ENCODE peak calls at places on chromosomes 12 and 14, in seven cellular contexts. H, E, Q, S, M, T and N are unnamed samples.
A peak's percentile ranks its signal among the peaks of the same experiment; 100 is the strongest.

GRCh38 chr12:124543052-124543590 is 24.3 kb downstream of the NCOR2 start:
- DNase-seq in H (no peak), E (no peak), Q (no peak), S (no peak), M (no peak), T (peak; percentile 59), N (no peak)

GRCh38 chr12:56565510-56566101 is 44.0 kb downstream of the RBMS2 start:
- DNase-seq in H (peak; percentile 66), E (peak; percentile 26), Q (peak; percentile 47), S (peak; percentile 64), M (peak; percentile 25), T (peak; percentile 88), N (peak; percentile 22)

GRCh38 chr12:122420471-122421262 is 1.8 kb downstream of the CLIP1 start:
- DNase-seq in H (no peak), E (no peak), Q (no peak), S (no peak), M (no peak), T (no peak), N (no peak)

GRCh38 chr12:117936722-117937484 is 31.9 kb downstream of the KSR2 start:
- DNase-seq in H (no peak), E (no peak), Q (no peak), S (no peak), M (no peak), T (no peak), N (no peak)

GRCh38 chr12:81209001-81209400 is 131.1 kb downstream of the ACSS3 start:
- DNase-seq in H (no peak), E (no peak), Q (no peak), S (no peak), M (peak; percentile 24), T (peak; percentile 49), N (no peak)

GRCh38 chr12:72094490-72094889 is 155.8 kb downstream of the TPH2 start:
- DNase-seq in H (no peak), E (no peak), Q (no peak), S (no peak), M (no peak), T (no peak), N (no peak)

GRCh38 chr14:55052259-55052930 is 948 bp downstream of the MAPK1IP1L start:
- DNase-seq in H (no peak), E (no peak), Q (no peak), S (no peak), M (peak; percentile 40), T (peak; percentile 47), N (no peak)

GRCh38 chr12:81627336-81628189 is 131.6 kb downstream of the PPFIA2 start:
- DNase-seq in H (peak; percentile 0), E (no peak), Q (no peak), S (peak; percentile 12), M (peak; percentile 38), T (peak; percentile 79), N (no peak)

GRCh38 chr12:127677537-127678131 is 589.3 kb upstream of the TMEM132C start:
- DNase-seq in H (peak; percentile 38), E (peak; percentile 49), Q (peak; percentile 78), S (peak; percentile 69), M (peak; percentile 70), T (peak; percentile 95), N (peak; percentile 60)

GRCh38 chr12:89573081-89573810 is 47.4 kb upstream of the POC1B start:
- DNase-seq in H (no peak), E (no peak), Q (no peak), S (no peak), M (peak; percentile 9), T (no peak), N (no peak)

GRCh38 chr12:7197846-7198245 is 8.4 kb downstream of the PEX5 start:
- DNase-seq in H (no peak), E (no peak), Q (no peak), S (no peak), M (no peak), T (no peak), N (no peak)

GRCh38 chr12:95481072-95481471 is 7.1 kb downstream of the METAP2 start:
- DNase-seq in H (no peak), E (no peak), Q (no peak), S (no peak), M (no peak), T (no peak), N (no peak)
- TF ChIP-seq CTCF in H (no peak), E (no peak), Q (no peak), S (no peak), M (no peak), T (peak; percentile 26), N (no peak)

GRCh38 chr12:31323466-31324115 is 2.4 kb downstream of the SINHCAF start:
- DNase-seq in H (no peak), E (no peak), Q (peak; percentile 29), S (peak; percentile 64), M (no peak), T (peak; percentile 22), N (no peak)

GRCh38 chr12:31322651-31323248 is 3.2 kb downstream of the SINHCAF start:
- DNase-seq in H (no peak), E (no peak), Q (no peak), S (peak; percentile 53), M (peak; percentile 71), T (peak; percentile 56), N (no peak)

GRCh38 chr12:31324845-31325523 is 966 bp downstream of the SINHCAF start:
- DNase-seq in H (no peak), E (no peak), Q (peak; percentile 31), S (peak; percentile 66), M (peak; percentile 36), T (peak; percentile 60), N (no peak)

GRCh38 chr12:31325524-31325875 is 450 bp downstream of the SINHCAF start:
- DNase-seq in H (no peak), E (peak; percentile 15), Q (no peak), S (no peak), M (no peak), T (no peak), N (no peak)

GRCh38 chr12:31324116-31324844 is 1.7 kb downstream of the SINHCAF start:
- DNase-seq in H (peak; percentile 38), E (peak; percentile 31), Q (peak; percentile 56), S (peak; percentile 78), M (peak; percentile 71), T (peak; percentile 86), N (no peak)
- TF ChIP-seq CTCF in H (no peak), E (no peak), Q (no peak), S (no peak), M (no peak), T (no peak), N (no peak)

DNA sequence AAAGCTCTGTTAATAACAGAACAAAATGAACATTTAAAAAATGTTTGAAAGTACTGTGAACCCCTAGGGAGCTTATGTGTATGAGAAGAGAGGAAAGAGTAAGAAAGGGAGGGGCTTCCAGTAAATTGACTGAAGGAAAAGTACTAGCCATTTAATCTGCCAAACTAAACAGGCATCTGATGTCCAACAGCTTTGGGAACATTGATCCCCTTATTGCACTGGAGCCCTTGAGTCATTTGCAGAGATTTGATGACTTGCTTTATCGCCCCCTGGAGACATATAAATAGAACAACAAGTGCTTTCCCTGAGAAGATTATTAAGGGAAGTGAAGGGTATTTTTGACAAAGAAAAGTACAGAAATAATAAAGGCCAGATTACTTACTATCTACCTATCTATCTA is 319.3 kb upstream of the NOVA1 start:
- DNase-seq in H (no peak), E (no peak), Q (no peak), S (peak; percentile 16), M (peak; percentile 11), T (peak; percentile 71), N (peak; percentile 20)
- TF ChIP-seq CTCF in H (no peak), E (no peak), Q (peak; percentile 36), S (peak; percentile 38), M (peak; percentile 36), T (peak; percentile 53), N (peak; percentile 53)

DNA sequence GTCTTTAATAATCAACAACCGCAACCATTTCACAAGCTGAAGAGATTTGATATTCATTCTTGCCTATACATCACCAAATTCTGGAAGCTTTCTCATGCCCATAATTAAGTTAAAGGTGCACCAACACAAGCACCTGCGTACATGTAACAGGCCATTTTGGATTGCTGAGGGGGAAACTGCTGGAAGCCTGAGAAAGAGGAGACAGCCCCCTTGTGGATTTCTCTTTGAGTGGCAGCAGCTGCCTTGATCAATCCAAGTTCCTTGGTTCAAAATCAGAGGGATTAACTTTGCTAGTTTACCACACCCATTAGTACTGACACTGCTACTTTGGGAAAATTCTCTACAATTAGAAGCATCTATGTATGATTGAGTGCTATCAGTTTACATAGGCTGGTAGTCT is 321.1 kb downstream of the NOVA1 start:
- DNase-seq in H (no peak), E (no peak), Q (peak; percentile 38), S (no peak), M (no peak), T (peak; percentile 30), N (no peak)
- TF ChIP-seq CTCF in H (no peak), E (no peak), Q (no peak), S (peak; percentile 20), M (peak; percentile 17), T (peak; percentile 68), N (no peak)

GRCh38 chr14:103507751-103508150 is 14.9 kb downstream of the CKB start:
- DNase-seq in H (no peak), E (no peak), Q (no peak), S (no peak), M (no peak), T (no peak), N (no peak)

GRCh38 chr14:103502877-103503276 is 19.8 kb downstream of the CKB start:
- DNase-seq in H (no peak), E (no peak), Q (no peak), S (no peak), M (no peak), T (no peak), N (no peak)

GRCh38 chr14:103501921-103502669 is 20.5 kb downstream of the CKB start:
- DNase-seq in H (no peak), E (no peak), Q (no peak), S (no peak), M (no peak), T (no peak), N (no peak)

GRCh38 chr14:103503296-103503695 is 19.3 kb downstream of the CKB start:
- DNase-seq in H (no peak), E (no peak), Q (no peak), S (no peak), M (no peak), T (no peak), N (no peak)

DNA sequence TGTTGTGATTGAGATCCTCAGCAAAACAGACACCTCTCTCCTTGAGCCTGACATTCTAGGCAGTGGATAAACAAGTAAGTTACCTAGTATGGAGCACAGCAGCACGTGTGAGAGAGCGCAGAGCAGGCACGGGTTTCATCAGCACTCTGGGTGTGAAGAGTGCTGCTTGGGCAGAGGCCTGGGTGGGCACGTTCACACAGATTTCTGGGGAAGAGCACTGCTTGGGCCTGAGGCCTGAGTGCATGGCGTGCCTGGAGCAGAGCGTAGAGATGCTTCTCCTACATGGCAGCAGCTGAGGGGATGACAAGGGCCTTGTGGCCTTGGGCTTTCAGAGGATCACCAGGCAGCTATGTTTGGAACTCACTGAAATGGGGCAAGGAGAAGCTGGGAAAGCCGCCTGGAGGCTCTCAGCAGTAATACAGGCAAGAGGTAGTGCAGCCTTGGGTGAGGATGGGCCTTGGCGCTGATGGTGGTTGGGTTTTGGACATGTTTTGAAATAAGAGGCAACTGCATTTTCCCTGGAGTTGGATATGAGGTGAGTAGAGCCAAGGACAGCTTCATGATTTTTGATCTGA is 17.6 kb downstream of the CKB start:
- DNase-seq in H (no peak), E (no peak), Q (no peak), S (no peak), M (no peak), T (peak; percentile 26), N (no peak)
- TF ChIP-seq CTCF in H (peak; percentile 11), E (no peak), Q (no peak), S (no peak), M (peak; percentile 21), T (peak; percentile 34), N (no peak)